ENCODE peak calls at places on chromosomes 5 and 9, in eight cellular contexts. One of them, this sample, is unnamed.

GRCh38 chr5:134177197-134178171 is 734 bp upstream of the SKP1 start:
- DNase-seq in stomach: peak
- DNase-seq in testis: peak
- DNase-seq in body of pancreas: peak
- DNase-seq in IMR-90: peak
- DNase-seq in ovary: peak
- DNase-seq in endothelial cell of umbilical vein: peak
- DNase-seq in gastrocnemius medialis: peak
- DNase-seq in this sample: no peak

GRCh38 chr5:154849261-154849660 is 1.1 kb downstream of the FAXDC2 start:
- DNase-seq in stomach: no peak
- DNase-seq in testis: no peak
- DNase-seq in body of pancreas: no peak
- DNase-seq in IMR-90: no peak
- DNase-seq in ovary: no peak
- DNase-seq in endothelial cell of umbilical vein: no peak
- DNase-seq in gastrocnemius medialis: no peak
- DNase-seq in this sample: no peak

GRCh38 chr5:154320209-154320608 is 125.6 kb upstream of the SAP30L start:
- DNase-seq in stomach: no peak
- DNase-seq in testis: no peak
- DNase-seq in body of pancreas: no peak
- DNase-seq in IMR-90: no peak
- DNase-seq in ovary: no peak
- DNase-seq in endothelial cell of umbilical vein: no peak
- DNase-seq in gastrocnemius medialis: no peak
- DNase-seq in this sample: no peak

GRCh38 chr5:78300464-78301045 is 6.1 kb upstream of the AP3B1 start:
- DNase-seq in stomach: no peak
- DNase-seq in testis: no peak
- DNase-seq in body of pancreas: no peak
- DNase-seq in IMR-90: peak
- DNase-seq in ovary: no peak
- DNase-seq in endothelial cell of umbilical vein: no peak
- DNase-seq in gastrocnemius medialis: no peak
- DNase-seq in this sample: no peak

GRCh38 chr9:84819446-84819845 is 149.9 kb downstream of the NTRK2 start:
- DNase-seq in stomach: no peak
- DNase-seq in testis: no peak
- DNase-seq in body of pancreas: no peak
- DNase-seq in IMR-90: no peak
- DNase-seq in ovary: no peak
- DNase-seq in endothelial cell of umbilical vein: no peak
- DNase-seq in gastrocnemius medialis: no peak
- DNase-seq in this sample: no peak

GRCh38 chr5:55467862-55468551 is 66.8 kb downstream of the PLPP1 start:
- DNase-seq in stomach: no peak
- DNase-seq in testis: no peak
- DNase-seq in body of pancreas: peak
- DNase-seq in IMR-90: no peak
- DNase-seq in ovary: no peak
- DNase-seq in endothelial cell of umbilical vein: peak
- DNase-seq in gastrocnemius medialis: no peak
- DNase-seq in this sample: no peak

GRCh38 chr9:20186231-20186630 is 397.4 kb upstream of the SLC24A2 start:
- DNase-seq in stomach: no peak
- DNase-seq in testis: no peak
- DNase-seq in body of pancreas: no peak
- DNase-seq in IMR-90: no peak
- DNase-seq in ovary: no peak
- DNase-seq in endothelial cell of umbilical vein: no peak
- DNase-seq in gastrocnemius medialis: no peak
- DNase-seq in this sample: no peak

GRCh38 chr5:5380298-5380697 is 42.2 kb upstream of the ICE1 start:
- DNase-seq in stomach: no peak
- DNase-seq in testis: no peak
- DNase-seq in body of pancreas: no peak
- DNase-seq in IMR-90: no peak
- DNase-seq in ovary: no peak
- DNase-seq in endothelial cell of umbilical vein: no peak
- DNase-seq in gastrocnemius medialis: no peak
- DNase-seq in this sample: no peak

GRCh38 chr9:4583001-4583400 is 79.1 kb upstream of the PLPP6 start:
- DNase-seq in stomach: no peak
- DNase-seq in testis: no peak
- DNase-seq in body of pancreas: peak
- DNase-seq in IMR-90: no peak
- DNase-seq in ovary: no peak
- DNase-seq in endothelial cell of umbilical vein: no peak
- DNase-seq in gastrocnemius medialis: peak
- DNase-seq in this sample: peak

GRCh38 chr9:36142510-36143161 is 6.1 kb downstream of the GLIPR2 start:
- DNase-seq in stomach: peak
- DNase-seq in testis: no peak
- DNase-seq in body of pancreas: no peak
- DNase-seq in IMR-90: no peak
- DNase-seq in ovary: no peak
- DNase-seq in endothelial cell of umbilical vein: no peak
- DNase-seq in gastrocnemius medialis: no peak
- DNase-seq in this sample: no peak

GRCh38 chr9:75803130-75803529 is 87.3 kb upstream of the PCSK5 start:
- DNase-seq in stomach: no peak
- DNase-seq in testis: no peak
- DNase-seq in body of pancreas: peak
- DNase-seq in IMR-90: no peak
- DNase-seq in ovary: no peak
- DNase-seq in endothelial cell of umbilical vein: no peak
- DNase-seq in gastrocnemius medialis: no peak
- DNase-seq in this sample: no peak

GRCh38 chr5:109945723-109946480 is 256.2 kb downstream of the MAN2A1 start:
- DNase-seq in stomach: no peak
- DNase-seq in testis: no peak
- DNase-seq in body of pancreas: no peak
- DNase-seq in IMR-90: no peak
- DNase-seq in ovary: no peak
- DNase-seq in endothelial cell of umbilical vein: no peak
- DNase-seq in gastrocnemius medialis: no peak
- DNase-seq in this sample: no peak

GRCh38 chr9:104831681-104832080 is 67.8 kb downstream of the NIPSNAP3B start:
- DNase-seq in stomach: no peak
- DNase-seq in testis: no peak
- DNase-seq in body of pancreas: no peak
- DNase-seq in IMR-90: peak
- DNase-seq in ovary: no peak
- DNase-seq in endothelial cell of umbilical vein: no peak
- DNase-seq in gastrocnemius medialis: no peak
- DNase-seq in this sample: no peak

GRCh38 chr9:136050706-136051567 is 44.2 kb downstream of the NACC2 start:
- DNase-seq in stomach: no peak
- DNase-seq in testis: no peak
- DNase-seq in body of pancreas: no peak
- DNase-seq in IMR-90: peak
- DNase-seq in ovary: peak
- DNase-seq in endothelial cell of umbilical vein: peak
- DNase-seq in gastrocnemius medialis: no peak
- DNase-seq in this sample: peak

GRCh38 chr9:121634329-121634784 is 17.1 kb upstream of the DAB2IP start:
- DNase-seq in stomach: no peak
- DNase-seq in testis: no peak
- DNase-seq in body of pancreas: no peak
- DNase-seq in IMR-90: no peak
- DNase-seq in ovary: no peak
- DNase-seq in endothelial cell of umbilical vein: no peak
- DNase-seq in gastrocnemius medialis: no peak
- DNase-seq in this sample: no peak

GRCh38 chr5:171494452-171495121 is 75.1 kb downstream of the FGF18 start:
- DNase-seq in stomach: no peak
- DNase-seq in testis: peak
- DNase-seq in body of pancreas: peak
- DNase-seq in IMR-90: peak
- DNase-seq in ovary: peak
- DNase-seq in endothelial cell of umbilical vein: peak
- DNase-seq in gastrocnemius medialis: peak
- DNase-seq in this sample: no peak

GRCh38 chr5:13566903-13567339 is 377.6 kb downstream of the DNAH5 start:
- DNase-seq in stomach: no peak
- DNase-seq in testis: no peak
- DNase-seq in body of pancreas: no peak
- DNase-seq in IMR-90: peak
- DNase-seq in ovary: no peak
- DNase-seq in endothelial cell of umbilical vein: no peak
- DNase-seq in gastrocnemius medialis: no peak
- DNase-seq in this sample: no peak

DNA sequence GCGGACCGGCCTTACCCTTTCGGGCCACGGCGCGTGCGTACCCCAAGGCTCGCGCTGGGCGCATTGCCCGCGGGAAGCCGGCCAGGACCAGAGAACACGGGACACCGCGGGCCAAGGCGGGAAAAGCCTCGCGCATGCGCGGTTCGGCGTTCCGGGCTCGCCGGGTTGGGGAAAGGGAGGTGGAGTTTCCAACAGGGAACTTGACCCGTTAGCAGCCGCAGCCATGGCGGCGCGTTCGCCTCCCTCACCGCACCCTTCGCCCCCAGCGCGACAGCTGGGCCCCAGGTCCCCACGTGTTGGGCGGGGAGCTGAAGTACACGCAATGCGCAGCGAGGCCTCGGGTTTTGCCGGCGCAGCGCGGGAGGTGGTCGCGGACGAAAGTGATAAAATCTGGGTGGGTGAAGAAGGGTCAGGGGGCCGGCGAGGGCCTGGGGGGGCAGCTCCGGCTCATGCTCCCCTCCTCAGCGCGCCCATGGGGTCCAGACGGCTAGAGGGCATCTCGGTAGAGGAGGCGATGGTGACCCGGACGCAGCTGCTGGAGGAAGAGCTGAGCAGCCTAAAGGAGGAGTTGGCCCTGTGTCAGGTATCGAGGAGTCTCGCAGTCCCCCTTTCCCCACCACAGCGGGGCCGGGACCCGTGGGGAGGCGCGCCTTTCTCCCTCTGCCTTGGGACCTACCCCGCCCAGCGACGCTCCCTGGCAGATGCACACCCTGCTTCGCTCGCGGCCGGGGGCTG is at the start of gene CNTLN:
- DNase-seq in stomach: peak
- DNase-seq in testis: peak
- DNase-seq in body of pancreas: peak
- DNase-seq in IMR-90: peak
- DNase-seq in ovary: peak
- DNase-seq in endothelial cell of umbilical vein: peak
- DNase-seq in gastrocnemius medialis: peak
- DNase-seq in this sample: peak
- TF ChIP-seq POLR2A in stomach: no peak
- TF ChIP-seq POLR2A in testis: no peak
- TF ChIP-seq POLR2A in body of pancreas: peak
- TF ChIP-seq POLR2A in IMR-90: peak
- TF ChIP-seq POLR2A in ovary: peak
- TF ChIP-seq POLR2A in endothelial cell of umbilical vein: peak
- TF ChIP-seq POLR2A in gastrocnemius medialis: peak
- TF ChIP-seq POLR2A in this sample: peak

GRCh38 chr5:71456362-71456743 is 902 bp downstream of the BDP1 start:
- DNase-seq in stomach: no peak
- DNase-seq in testis: no peak
- DNase-seq in body of pancreas: no peak
- DNase-seq in IMR-90: no peak
- DNase-seq in ovary: no peak
- DNase-seq in endothelial cell of umbilical vein: no peak
- DNase-seq in gastrocnemius medialis: no peak
- DNase-seq in this sample: no peak
- TF ChIP-seq CTCF in stomach: no peak
- TF ChIP-seq CTCF in testis: no peak
- TF ChIP-seq CTCF in body of pancreas: no peak
- TF ChIP-seq CTCF in IMR-90: no peak
- TF ChIP-seq CTCF in ovary: no peak
- TF ChIP-seq CTCF in endothelial cell of umbilical vein: no peak
- TF ChIP-seq CTCF in gastrocnemius medialis: no peak
- TF ChIP-seq CTCF in this sample: no peak

GRCh38 chr5:177494356-177495195 is 2.8 kb downstream of the PDLIM7 start:
- DNase-seq in stomach: peak
- DNase-seq in testis: no peak
- DNase-seq in body of pancreas: peak
- DNase-seq in IMR-90: peak
- DNase-seq in ovary: peak
- DNase-seq in endothelial cell of umbilical vein: peak
- DNase-seq in gastrocnemius medialis: peak
- DNase-seq in this sample: no peak

GRCh38 chr5:177495243-177496060 is 2.0 kb downstream of the PDLIM7 start:
- DNase-seq in stomach: peak
- DNase-seq in testis: peak
- DNase-seq in body of pancreas: peak
- DNase-seq in IMR-90: peak
- DNase-seq in ovary: peak
- DNase-seq in endothelial cell of umbilical vein: peak
- DNase-seq in gastrocnemius medialis: no peak
- DNase-seq in this sample: no peak

GRCh38 chr5:177497297-177498012 is at the start of gene PDLIM7:
- DNase-seq in stomach: peak
- DNase-seq in testis: peak
- DNase-seq in body of pancreas: peak
- DNase-seq in IMR-90: peak
- DNase-seq in ovary: peak
- DNase-seq in endothelial cell of umbilical vein: peak
- DNase-seq in gastrocnemius medialis: peak
- DNase-seq in this sample: peak

GRCh38 chr5:177497011-177497296 is 450 bp downstream of the PDLIM7 start:
- DNase-seq in stomach: no peak
- DNase-seq in testis: no peak
- DNase-seq in body of pancreas: no peak
- DNase-seq in IMR-90: no peak
- DNase-seq in ovary: no peak
- DNase-seq in endothelial cell of umbilical vein: no peak
- DNase-seq in gastrocnemius medialis: no peak
- DNase-seq in this sample: peak

GRCh38 chr5:177496111-177497010 is 1.0 kb downstream of the PDLIM7 start:
- DNase-seq in stomach: peak
- DNase-seq in testis: peak
- DNase-seq in body of pancreas: peak
- DNase-seq in IMR-90: peak
- DNase-seq in ovary: peak
- DNase-seq in endothelial cell of umbilical vein: peak
- DNase-seq in gastrocnemius medialis: peak
- DNase-seq in this sample: peak
- TF ChIP-seq POLR2A in stomach: no peak
- TF ChIP-seq POLR2A in testis: no peak
- TF ChIP-seq POLR2A in body of pancreas: no peak
- TF ChIP-seq POLR2A in IMR-90: no peak
- TF ChIP-seq POLR2A in ovary: no peak
- TF ChIP-seq POLR2A in endothelial cell of umbilical vein: peak
- TF ChIP-seq POLR2A in gastrocnemius medialis: peak
- TF ChIP-seq POLR2A in this sample: no peak

GRCh38 chr5:98769006-98769255 is 4.5 kb upstream of the RGMB start:
- DNase-seq in stomach: peak
- DNase-seq in testis: no peak
- DNase-seq in body of pancreas: no peak
- DNase-seq in IMR-90: no peak
- DNase-seq in ovary: peak
- DNase-seq in endothelial cell of umbilical vein: no peak
- DNase-seq in gastrocnemius medialis: peak
- DNase-seq in this sample: peak
- TF ChIP-seq CTCF in stomach: peak
- TF ChIP-seq CTCF in testis: peak
- TF ChIP-seq CTCF in body of pancreas: peak
- TF ChIP-seq CTCF in IMR-90: peak
- TF ChIP-seq CTCF in ovary: no peak
- TF ChIP-seq CTCF in endothelial cell of umbilical vein: peak
- TF ChIP-seq CTCF in gastrocnemius medialis: peak
- TF ChIP-seq CTCF in this sample: peak

This sample was measured in right lobe of liver.